ENCODE peak calls at places on chromosomes 16 and 17, in ten cellular contexts. One of them, this sample, is unnamed.
A peak's percentile ranks its signal among the peaks of the same experiment; 100 is the strongest.

GRCh38 chr16:78098087-78098486 is 1.4 kb upstream of the WWOX start:
- DNase-seq in mammary epithelial cell: no peak
- DNase-seq in lower leg skin: no peak
- DNase-seq in vagina: no peak
- DNase-seq in thoracic aorta: no peak
- DNase-seq in cardiac muscle cell: no peak
- DNase-seq in psoas muscle: no peak
- DNase-seq in NT2/D1: no peak
- DNase-seq in HFF-Myc: no peak
- DNase-seq in brain microvascular endothelial cell: no peak
- DNase-seq in this sample: no peak

GRCh38 chr17:42750730-42751356 is 6.0 kb upstream of the EZH1 start:
- DNase-seq in thoracic aorta: no peak
- DNase-seq in psoas muscle: no peak
- DNase-seq in lower leg skin: no peak
- DNase-seq in brain microvascular endothelial cell: no peak
- DNase-seq in NT2/D1: no peak
- DNase-seq in HFF-Myc: no peak
- DNase-seq in mammary epithelial cell: no peak
- DNase-seq in cardiac muscle cell: no peak
- DNase-seq in vagina: no peak
- DNase-seq in this sample: no peak

GRCh38 chr17:28524476-28525415 is 18.6 kb downstream of the FOXN1 start:
- DNase-seq in brain microvascular endothelial cell: peak; percentile 35
- DNase-seq in lower leg skin: no peak
- DNase-seq in vagina: no peak
- DNase-seq in mammary epithelial cell: peak; percentile 70
- DNase-seq in HFF-Myc: peak; percentile 20
- DNase-seq in NT2/D1: no peak
- DNase-seq in cardiac muscle cell: peak; percentile 43
- DNase-seq in thoracic aorta: no peak
- DNase-seq in psoas muscle: no peak
- DNase-seq in this sample: peak; percentile 83

GRCh38 chr16:24851700-24852099 is 5.9 kb downstream of the SLC5A11 start:
- DNase-seq in lower leg skin: no peak
- DNase-seq in mammary epithelial cell: peak; percentile 46
- DNase-seq in psoas muscle: no peak
- DNase-seq in HFF-Myc: no peak
- DNase-seq in cardiac muscle cell: no peak
- DNase-seq in brain microvascular endothelial cell: no peak
- DNase-seq in vagina: no peak
- DNase-seq in thoracic aorta: no peak
- DNase-seq in NT2/D1: no peak
- DNase-seq in this sample: no peak

GRCh38 chr16:72018470-72018869 is 9.9 kb downstream of the DHODH start:
- DNase-seq in lower leg skin: no peak
- DNase-seq in vagina: no peak
- DNase-seq in cardiac muscle cell: no peak
- DNase-seq in mammary epithelial cell: no peak
- DNase-seq in HFF-Myc: no peak
- DNase-seq in NT2/D1: no peak
- DNase-seq in thoracic aorta: no peak
- DNase-seq in brain microvascular endothelial cell: no peak
- DNase-seq in psoas muscle: no peak
- DNase-seq in this sample: no peak

GRCh38 chr16:31198207-31198882 is 4.2 kb downstream of the PYCARD start:
- DNase-seq in NT2/D1: no peak
- DNase-seq in mammary epithelial cell: no peak
- DNase-seq in cardiac muscle cell: no peak
- DNase-seq in thoracic aorta: no peak
- DNase-seq in lower leg skin: no peak
- DNase-seq in psoas muscle: no peak
- DNase-seq in vagina: no peak
- DNase-seq in brain microvascular endothelial cell: no peak
- DNase-seq in HFF-Myc: no peak
- DNase-seq in this sample: no peak

GRCh38 chr16:31460582-31461002 is 1.3 kb downstream of the ARMC5 start:
- DNase-seq in brain microvascular endothelial cell: peak; percentile 37
- DNase-seq in cardiac muscle cell: no peak
- DNase-seq in lower leg skin: no peak
- DNase-seq in HFF-Myc: peak; percentile 69
- DNase-seq in thoracic aorta: no peak
- DNase-seq in NT2/D1: no peak
- DNase-seq in psoas muscle: no peak
- DNase-seq in vagina: no peak
- DNase-seq in mammary epithelial cell: peak; percentile 39
- DNase-seq in this sample: no peak

GRCh38 chr17:8072339-8072726 is 15.2 kb downstream of the ALOX12B start:
- DNase-seq in vagina: no peak
- DNase-seq in thoracic aorta: no peak
- DNase-seq in lower leg skin: no peak
- DNase-seq in NT2/D1: no peak
- DNase-seq in psoas muscle: no peak
- DNase-seq in mammary epithelial cell: no peak
- DNase-seq in cardiac muscle cell: no peak
- DNase-seq in HFF-Myc: no peak
- DNase-seq in brain microvascular endothelial cell: no peak
- DNase-seq in this sample: no peak

GRCh38 chr16:405548-406506 is 4.1 kb downstream of the DECR2 start:
- DNase-seq in thoracic aorta: no peak
- DNase-seq in psoas muscle: no peak
- DNase-seq in cardiac muscle cell: no peak
- DNase-seq in vagina: no peak
- DNase-seq in brain microvascular endothelial cell: no peak
- DNase-seq in lower leg skin: no peak
- DNase-seq in NT2/D1: no peak
- DNase-seq in mammary epithelial cell: no peak
- DNase-seq in HFF-Myc: no peak
- DNase-seq in this sample: no peak

GRCh38 chr16:411576-412265 is 10.0 kb downstream of the DECR2 start:
- DNase-seq in vagina: no peak
- DNase-seq in mammary epithelial cell: no peak
- DNase-seq in HFF-Myc: no peak
- DNase-seq in lower leg skin: no peak
- DNase-seq in brain microvascular endothelial cell: no peak
- DNase-seq in NT2/D1: no peak
- DNase-seq in cardiac muscle cell: no peak
- DNase-seq in thoracic aorta: no peak
- DNase-seq in psoas muscle: no peak
- DNase-seq in this sample: no peak

GRCh38 chr16:407253-407652 is 5.6 kb downstream of the DECR2 start:
- DNase-seq in mammary epithelial cell: no peak
- DNase-seq in HFF-Myc: no peak
- DNase-seq in cardiac muscle cell: no peak
- DNase-seq in psoas muscle: no peak
- DNase-seq in vagina: no peak
- DNase-seq in NT2/D1: no peak
- DNase-seq in lower leg skin: no peak
- DNase-seq in thoracic aorta: no peak
- DNase-seq in brain microvascular endothelial cell: no peak
- DNase-seq in this sample: no peak

GRCh38 chr16:414395-415169 is 10.9 kb upstream of the RAB11FIP3 start:
- DNase-seq in mammary epithelial cell: peak; percentile 52
- DNase-seq in thoracic aorta: no peak
- DNase-seq in NT2/D1: no peak
- DNase-seq in vagina: no peak
- DNase-seq in brain microvascular endothelial cell: no peak
- DNase-seq in HFF-Myc: no peak
- DNase-seq in cardiac muscle cell: no peak
- DNase-seq in lower leg skin: no peak
- DNase-seq in psoas muscle: no peak
- DNase-seq in this sample: no peak

DNA sequence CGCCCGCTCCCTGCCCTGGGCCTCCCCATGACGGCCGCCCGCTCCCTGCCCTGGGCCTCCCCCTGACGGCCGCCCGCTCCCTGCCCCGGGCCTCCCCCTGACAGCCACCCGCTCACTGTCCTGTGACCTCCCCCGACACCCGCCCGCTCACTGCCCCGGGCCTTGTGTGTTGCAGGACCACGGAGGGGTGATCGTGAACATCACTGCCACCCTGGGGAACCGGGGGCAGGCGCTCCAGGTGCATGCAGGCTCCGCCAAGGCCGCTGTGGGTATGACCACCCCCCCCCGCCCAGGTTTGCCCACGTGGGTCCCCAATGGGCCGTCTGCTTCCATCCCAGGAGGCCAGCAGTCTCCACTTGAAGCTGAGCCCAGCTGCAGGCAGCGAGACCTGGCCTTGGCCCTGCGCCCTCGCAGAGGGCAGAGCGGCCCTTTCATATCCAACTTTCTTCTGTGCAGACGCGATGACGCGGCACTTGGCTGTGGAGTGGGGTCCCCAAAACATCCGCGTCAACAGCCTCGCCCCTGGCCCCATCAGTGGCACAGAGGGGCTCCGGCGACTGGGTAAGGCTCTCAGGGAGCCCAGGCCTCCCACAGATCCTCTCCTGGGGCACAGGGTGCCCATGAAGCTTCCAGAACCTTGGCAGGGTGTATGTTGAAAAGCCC is 9.0 kb downstream of the DECR2 start:
- DNase-seq in thoracic aorta: no peak
- DNase-seq in brain microvascular endothelial cell: no peak
- DNase-seq in cardiac muscle cell: no peak
- DNase-seq in lower leg skin: no peak
- DNase-seq in mammary epithelial cell: no peak
- DNase-seq in NT2/D1: no peak
- DNase-seq in psoas muscle: no peak
- DNase-seq in HFF-Myc: no peak
- DNase-seq in vagina: no peak
- DNase-seq in this sample: no peak
- H3K4me3 ChIP-seq in thoracic aorta: no peak overlapping the region
- H3K4me3 ChIP-seq in brain microvascular endothelial cell: no peak overlapping the region
- H3K4me3 ChIP-seq in cardiac muscle cell: no peak overlapping the region
- H3K4me3 ChIP-seq in lower leg skin: no peak overlapping the region
- H3K4me3 ChIP-seq in mammary epithelial cell: no peak overlapping the region
- H3K4me3 ChIP-seq in NT2/D1: no peak overlapping the region
- H3K4me3 ChIP-seq in psoas muscle: no peak overlapping the region
- H3K4me3 ChIP-seq in HFF-Myc: no peak overlapping the region
- H3K4me3 ChIP-seq in vagina: no peak overlapping the region
- H3K4me3 ChIP-seq in this sample: no peak overlapping the region

GRCh38 chr16:4700997-4701743 is 7.8 kb downstream of the NUDT16L1 start:
- DNase-seq in thoracic aorta: no peak
- DNase-seq in vagina: no peak
- DNase-seq in HFF-Myc: no peak
- DNase-seq in psoas muscle: no peak
- DNase-seq in NT2/D1: no peak
- DNase-seq in mammary epithelial cell: no peak
- DNase-seq in brain microvascular endothelial cell: no peak
- DNase-seq in lower leg skin: no peak
- DNase-seq in cardiac muscle cell: no peak
- DNase-seq in this sample: no peak

GRCh38 chr16:4701791-4702465 is 8.6 kb downstream of the NUDT16L1 start:
- DNase-seq in brain microvascular endothelial cell: no peak
- DNase-seq in lower leg skin: no peak
- DNase-seq in thoracic aorta: no peak
- DNase-seq in psoas muscle: no peak
- DNase-seq in cardiac muscle cell: no peak
- DNase-seq in NT2/D1: no peak
- DNase-seq in HFF-Myc: no peak
- DNase-seq in mammary epithelial cell: no peak
- DNase-seq in vagina: no peak
- DNase-seq in this sample: no peak

GRCh38 chr16:4703906-4704305 is 10.5 kb downstream of the NUDT16L1 start:
- DNase-seq in NT2/D1: no peak
- DNase-seq in vagina: no peak
- DNase-seq in lower leg skin: no peak
- DNase-seq in thoracic aorta: no peak
- DNase-seq in HFF-Myc: no peak
- DNase-seq in psoas muscle: no peak
- DNase-seq in cardiac muscle cell: no peak
- DNase-seq in brain microvascular endothelial cell: no peak
- DNase-seq in mammary epithelial cell: no peak
- DNase-seq in this sample: no peak

GRCh38 chr16:4700380-4700996 is 7.1 kb downstream of the NUDT16L1 start:
- DNase-seq in HFF-Myc: no peak
- DNase-seq in psoas muscle: no peak
- DNase-seq in vagina: no peak
- DNase-seq in NT2/D1: no peak
- DNase-seq in brain microvascular endothelial cell: no peak
- DNase-seq in thoracic aorta: no peak
- DNase-seq in cardiac muscle cell: no peak
- DNase-seq in lower leg skin: no peak
- DNase-seq in mammary epithelial cell: peak; percentile 73
- DNase-seq in this sample: no peak

GRCh38 chr16:4702466-4702808 is 9.1 kb downstream of the NUDT16L1 start:
- DNase-seq in lower leg skin: no peak
- DNase-seq in vagina: no peak
- DNase-seq in cardiac muscle cell: no peak
- DNase-seq in mammary epithelial cell: no peak
- DNase-seq in HFF-Myc: no peak
- DNase-seq in psoas muscle: no peak
- DNase-seq in thoracic aorta: no peak
- DNase-seq in NT2/D1: no peak
- DNase-seq in brain microvascular endothelial cell: no peak
- DNase-seq in this sample: no peak
- H3K4me3 ChIP-seq in lower leg skin: no peak overlapping the region
- H3K4me3 ChIP-seq in vagina: no peak overlapping the region
- H3K4me3 ChIP-seq in cardiac muscle cell: no peak overlapping the region
- H3K4me3 ChIP-seq in mammary epithelial cell: no peak overlapping the region
- H3K4me3 ChIP-seq in HFF-Myc: no peak overlapping the region
- H3K4me3 ChIP-seq in psoas muscle: no peak overlapping the region
- H3K4me3 ChIP-seq in thoracic aorta: no peak overlapping the region
- H3K4me3 ChIP-seq in NT2/D1: no peak overlapping the region
- H3K4me3 ChIP-seq in brain microvascular endothelial cell: no peak overlapping the region
- H3K4me3 ChIP-seq in this sample: no peak overlapping the region

GRCh38 chr16:61579195-61579594 is 457.0 kb downstream of the CDH8 start:
- DNase-seq in psoas muscle: no peak
- DNase-seq in NT2/D1: no peak
- DNase-seq in lower leg skin: no peak
- DNase-seq in vagina: no peak
- DNase-seq in thoracic aorta: no peak
- DNase-seq in cardiac muscle cell: no peak
- DNase-seq in HFF-Myc: no peak
- DNase-seq in brain microvascular endothelial cell: no peak
- DNase-seq in mammary epithelial cell: no peak
- DNase-seq in this sample: peak; percentile 10
- H3K4me3 ChIP-seq in psoas muscle: no peak overlapping the region
- H3K4me3 ChIP-seq in NT2/D1: no peak overlapping the region
- H3K4me3 ChIP-seq in lower leg skin: no peak overlapping the region
- H3K4me3 ChIP-seq in vagina: no peak overlapping the region
- H3K4me3 ChIP-seq in thoracic aorta: no peak overlapping the region
- H3K4me3 ChIP-seq in cardiac muscle cell: no peak overlapping the region
- H3K4me3 ChIP-seq in HFF-Myc: no peak overlapping the region
- H3K4me3 ChIP-seq in brain microvascular endothelial cell: no peak overlapping the region
- H3K4me3 ChIP-seq in mammary epithelial cell: no peak overlapping the region
- H3K4me3 ChIP-seq in this sample: no peak overlapping the region

GRCh38 chr17:40647549-40648325 is at the start of gene SMARCE1:
- DNase-seq in lower leg skin: peak; percentile 93
- DNase-seq in HFF-Myc: peak; percentile 32
- DNase-seq in vagina: peak; percentile 89
- DNase-seq in brain microvascular endothelial cell: peak; percentile 66
- DNase-seq in thoracic aorta: no peak
- DNase-seq in NT2/D1: peak; percentile 42
- DNase-seq in cardiac muscle cell: peak; percentile 74
- DNase-seq in psoas muscle: peak; percentile 77
- DNase-seq in mammary epithelial cell: peak; percentile 78
- DNase-seq in this sample: no peak

GRCh38 chr17:40648326-40648968 is 829 bp upstream of the SMARCE1 start:
- DNase-seq in lower leg skin: peak; percentile 86
- DNase-seq in mammary epithelial cell: no peak
- DNase-seq in NT2/D1: no peak
- DNase-seq in HFF-Myc: no peak
- DNase-seq in psoas muscle: no peak
- DNase-seq in brain microvascular endothelial cell: peak; percentile 8
- DNase-seq in vagina: no peak
- DNase-seq in thoracic aorta: no peak
- DNase-seq in cardiac muscle cell: no peak
- DNase-seq in this sample: no peak

GRCh38 chr17:40645932-40646331 is 1.7 kb downstream of the SMARCE1 start:
- DNase-seq in thoracic aorta: no peak
- DNase-seq in vagina: no peak
- DNase-seq in HFF-Myc: no peak
- DNase-seq in cardiac muscle cell: no peak
- DNase-seq in lower leg skin: no peak
- DNase-seq in brain microvascular endothelial cell: no peak
- DNase-seq in mammary epithelial cell: no peak
- DNase-seq in NT2/D1: no peak
- DNase-seq in psoas muscle: no peak
- DNase-seq in this sample: no peak

GRCh38 chr17:40646791-40647548 is 648 bp downstream of the SMARCE1 start:
- DNase-seq in mammary epithelial cell: peak; percentile 2
- DNase-seq in brain microvascular endothelial cell: peak; percentile 28
- DNase-seq in thoracic aorta: no peak
- DNase-seq in HFF-Myc: no peak
- DNase-seq in cardiac muscle cell: peak; percentile 48
- DNase-seq in psoas muscle: no peak
- DNase-seq in NT2/D1: no peak
- DNase-seq in vagina: no peak
- DNase-seq in lower leg skin: no peak
- DNase-seq in this sample: no peak

DNA sequence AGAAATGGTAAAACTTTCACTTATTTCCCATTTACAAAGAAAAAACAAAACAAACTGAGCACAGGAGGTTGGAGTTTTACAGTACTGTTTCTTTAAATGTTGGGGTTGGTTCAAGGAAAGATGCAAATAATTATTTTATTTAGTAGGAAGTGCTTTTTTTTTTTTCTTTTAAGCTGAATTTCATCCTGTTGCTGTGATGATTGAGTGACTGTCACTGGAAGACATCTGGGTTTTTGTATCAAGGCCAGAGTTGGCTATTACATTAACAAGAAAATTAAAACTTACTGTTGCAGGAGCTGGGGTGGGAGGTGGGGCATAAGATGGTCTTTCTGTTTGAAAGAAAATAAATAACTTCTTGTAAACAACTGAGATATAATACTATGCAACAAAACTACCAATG is 2.3 kb downstream of the SMARCE1 start:
- DNase-seq in mammary epithelial cell: no peak
- DNase-seq in lower leg skin: no peak
- DNase-seq in thoracic aorta: no peak
- DNase-seq in vagina: no peak
- DNase-seq in HFF-Myc: no peak
- DNase-seq in brain microvascular endothelial cell: no peak
- DNase-seq in cardiac muscle cell: no peak
- DNase-seq in NT2/D1: no peak
- DNase-seq in psoas muscle: no peak
- DNase-seq in this sample: no peak
- H3K4me3 ChIP-seq in mammary epithelial cell: no peak overlapping the region
- H3K4me3 ChIP-seq in lower leg skin: no peak overlapping the region
- H3K4me3 ChIP-seq in thoracic aorta: no peak overlapping the region
- H3K4me3 ChIP-seq in vagina: no peak overlapping the region
- H3K4me3 ChIP-seq in HFF-Myc: no peak overlapping the region
- H3K4me3 ChIP-seq in brain microvascular endothelial cell: no peak overlapping the region
- H3K4me3 ChIP-seq in cardiac muscle cell: no peak overlapping the region
- H3K4me3 ChIP-seq in NT2/D1: no peak overlapping the region
- H3K4me3 ChIP-seq in psoas muscle: no peak overlapping the region
- H3K4me3 ChIP-seq in this sample: no peak overlapping the region